ENCODE peak calls at places on chromosomes 16 and 17, in nine cellular contexts. S is pancreas; T is osteoblast; L is body of pancreas; N is Peyer's patch; H is breast epithelium; G is NT2/D1; E is A549; B is CD8-positive, alpha-beta T cell. A is an unnamed sample.

GRCh38 chr16:74748710-74749073 is 25.9 kb downstream of the FA2H start:
- DNase-seq in S (no peak), L (no peak), G (no peak), N (peak; percentile 26), H (no peak), E (no peak), B (no peak), T (no peak), A (no peak)

GRCh38 chr16:11851301-11852091 is at the start of gene RSL1D1:
- DNase-seq in L (peak; percentile 94), T (peak; percentile 98), N (peak; percentile 97), G (peak; percentile 88), B (peak; percentile 93), E (peak; percentile 95), S (peak; percentile 93), H (peak; percentile 90), A (peak; percentile 97)

GRCh38 chr17:57948555-57949420 is 6.4 kb downstream of the CUEDC1 start:
- DNase-seq in T (peak; percentile 97), H (no peak), G (no peak), L (peak; percentile 20), E (peak; percentile 98), N (no peak), S (no peak), B (no peak), A (peak; percentile 21)

GRCh38 chr17:9470171-9470570 is 105.4 kb downstream of the STX8 start:
- DNase-seq in L (no peak), T (no peak), G (no peak), E (no peak), B (no peak), S (no peak), N (no peak), H (no peak), A (no peak)

GRCh38 chr16:64627781-64628180 is 494.1 kb downstream of the CDH11 start:
- DNase-seq in E (no peak), B (no peak), T (no peak), N (no peak), H (no peak), G (no peak), S (no peak), L (no peak), A (no peak)

GRCh38 chr17:81173761-81174160 is 7.7 kb upstream of the AATK start:
- DNase-seq in L (no peak), T (no peak), S (no peak), E (no peak), G (no peak), H (no peak), N (no peak), B (no peak), A (no peak)

GRCh38 chr17:57020208-57020607 is 42.3 kb downstream of the SCPEP1 start:
- DNase-seq in N (no peak), S (no peak), T (no peak), H (no peak), L (no peak), E (no peak), B (no peak), G (no peak), A (no peak)

GRCh38 chr16:2157480-2158261 is 2.1 kb downstream of the TRAF7 start:
- DNase-seq in H (no peak), E (no peak), S (no peak), B (no peak), L (peak; percentile 52), N (peak; percentile 75), G (no peak), T (peak; percentile 81), A (no peak)

GRCh38 chr17:61981323-61981722 is 53.5 kb upstream of the INTS2 start:
- DNase-seq in H (no peak), E (no peak), N (no peak), S (no peak), B (no peak), G (no peak), T (no peak), L (no peak), A (no peak)

GRCh38 chr17:66523378-66524174 is 221.2 kb downstream of the PRKCA start:
- DNase-seq in L (no peak), S (no peak), E (no peak), T (peak; percentile 66), B (no peak), G (no peak), H (no peak), N (no peak), A (no peak)

GRCh38 chr17:12545877-12546513 is 119.7 kb upstream of the MYOCD start:
- DNase-seq in B (no peak), T (no peak), S (peak; percentile 22), H (no peak), G (peak; percentile 36), N (no peak), L (peak; percentile 49), E (peak; percentile 75), A (no peak)

GRCh38 chr17:39178516-39178915 is 12.6 kb upstream of the ARL5C start:
- DNase-seq in H (no peak), N (no peak), G (no peak), S (no peak), E (peak; percentile 50), L (no peak), B (no peak), T (peak; percentile 88), A (no peak)

GRCh38 chr17:8391711-8392110 is 5.9 kb downstream of the RNF222 start:
- DNase-seq in H (peak; percentile 33), N (no peak), L (no peak), B (no peak), E (no peak), T (peak; percentile 93), G (no peak), S (no peak), A (no peak)

GRCh38 chr17:81429813-81430510 is 34.7 kb downstream of the BAHCC1 start:
- DNase-seq in T (no peak), L (peak; percentile 51), B (no peak), E (no peak), S (peak; percentile 74), N (no peak), H (no peak), G (no peak), A (no peak)

GRCh38 chr16:75565640-75566039 is 539 bp upstream of the GABARAPL2 start:
- DNase-seq in E (no peak), G (no peak), H (no peak), S (no peak), T (no peak), B (no peak), N (no peak), L (no peak), A (no peak)

GRCh38 chr17:36591434-36592315 is at the start of gene DHRS11:
- DNase-seq in S (peak; percentile 88), L (peak; percentile 85), G (peak; percentile 57), H (peak; percentile 70), E (peak; percentile 73), N (peak; percentile 94), T (peak; percentile 99), B (peak; percentile 69), A (peak; percentile 94)
- H3K4me1 ChIP-seq in S (no peaks in the 10 kb centered on the region), L (peaks cover 25% of the 10 kb centered on the region), G (peaks cover 8% of the 10 kb centered on the region), H (peaks cover 3% of the 10 kb centered on the region), E (peaks cover 16% of the 10 kb centered on the region), N (peaks cover 45% of the 10 kb centered on the region), T (peaks cover 18% of the 10 kb centered on the region), B (peaks cover 14% of the 10 kb centered on the region), A (peaks cover 14% of the 10 kb centered on the region)

GRCh38 chr16:67199808-67200198 is 872 bp downstream of the ELMO3 start:
- DNase-seq in T (peak; percentile 76), E (no peak), S (peak; percentile 63), G (no peak), L (peak; percentile 41), B (no peak), H (no peak), N (peak; percentile 71), A (no peak)
- H3K4me3 ChIP-seq in T (no peak overlapping the region), E (no peak overlapping the region), S (peak overlapping the region; percentile 60), G (no peak overlapping the region), L (peak overlapping the region; percentile 93), B (no peak overlapping the region), H (no peak overlapping the region), N (peak overlapping the region; percentile 66), A (peak overlapping the region; percentile 57)

GRCh38 chr17:45656527-45657181 is 127.5 kb upstream of the CRHR1 start:
- DNase-seq in L (no peak), T (no peak), N (no peak), B (no peak), E (no peak), G (no peak), S (no peak), H (no peak), A (no peak)
- H3K4me1 ChIP-seq in L (no peaks in the 10 kb centered on the region), T (no peaks in the 10 kb centered on the region), N (no peaks in the 10 kb centered on the region), B (no peaks in the 10 kb centered on the region), E (no peaks in the 10 kb centered on the region), G (no peaks in the 10 kb centered on the region), S (no peaks in the 10 kb centered on the region), H (no peaks in the 10 kb centered on the region), A (no peaks in the 10 kb centered on the region)

GRCh38 chr17:48456584-48456983 is 26.6 kb upstream of the SKAP1 start:
- DNase-seq in H (no peak), E (peak; percentile 35), S (no peak), T (no peak), B (no peak), G (no peak), N (no peak), L (no peak), A (no peak)
- H3K4me3 ChIP-seq in H (no peak overlapping the region), E (no peak overlapping the region), S (no peak overlapping the region), T (no peak overlapping the region), B (peak overlapping the region; percentile 21), G (no peak overlapping the region), N (peak overlapping the region; percentile 34), L (no peak overlapping the region), A (peak overlapping the region; percentile 49)

A was measured in kidney.